ENCODE peak calls at places on chromosomes 5 and 9, in six cellular contexts. G is heart left ventricle; K is CD4-positive, alpha-beta T cell; S is lung; R is epithelial cell of prostate; N is retina. W is an unnamed sample.

GRCh38 chr9:72633966-72634365 is 112.6 kb downstream of the TMC1 start:
- DNase-seq in K (no peak), N (no peak), S (no peak), G (peak; percentile 10), R (peak; percentile 37), W (no peak)

GRCh38 chr5:136364307-136364706 is 1.0 kb downstream of the TRPC7 start:
- DNase-seq in G (no peak), N (peak; percentile 8), K (no peak), R (no peak), S (no peak), W (peak; percentile 14)

GRCh38 chr9:13264788-13265187 is 14.7 kb downstream of the MPDZ start:
- DNase-seq in S (no peak), N (no peak), G (no peak), K (no peak), R (no peak), W (no peak)

GRCh38 chr5:73709536-73710129 is 83.6 kb downstream of the ARHGEF28 start:
- DNase-seq in R (peak; percentile 63), K (no peak), N (no peak), S (no peak), G (no peak), W (no peak)

GRCh38 chr5:128331261-128331660 is 206.8 kb downstream of the FBN2 start:
- DNase-seq in S (no peak), K (no peak), N (no peak), R (no peak), G (no peak), W (no peak)

GRCh38 chr5:54868511-54869483 is 116.6 kb downstream of the ESM1 start:
- DNase-seq in N (no peak), R (no peak), G (no peak), K (no peak), S (no peak), W (no peak)

GRCh38 chr5:168286386-168286785 is 5.1 kb upstream of the WWC1 start:
- DNase-seq in N (no peak), S (no peak), R (no peak), K (no peak), G (no peak), W (no peak)

GRCh38 chr5:149415245-149415967 is 36.3 kb upstream of the IL17B start:
- DNase-seq in S (no peak), R (no peak), N (no peak), G (no peak), K (no peak), W (no peak)

GRCh38 chr9:2740616-2741015 is 23.3 kb downstream of the KCNV2 start:
- DNase-seq in R (no peak), G (no peak), K (no peak), S (no peak), N (no peak), W (no peak)

GRCh38 chr5:142445266-142445665 is 120.4 kb upstream of the SPRY4 start:
- DNase-seq in G (no peak), R (no peak), S (no peak), N (no peak), K (no peak), W (no peak)

GRCh38 chr5:82512025-82512424 is 233.9 kb upstream of the RPS23 start:
- DNase-seq in S (no peak), K (no peak), G (no peak), N (no peak), R (no peak), W (no peak)

GRCh38 chr5:147565524-147565923 is 55.7 kb upstream of the DPYSL3 start:
- DNase-seq in N (no peak), G (no peak), R (peak; percentile 74), K (no peak), S (no peak), W (no peak)

W was measured in NCI-H2029 treated with DMSO at 0.1 percent for 48 hours.